ENCODE peak calls at places on chromosomes 13 and 19, in four cellular contexts. One of them, this sample, is unnamed.
A peak's percentile ranks its signal among the peaks of the same experiment; 100 is the strongest.

GRCh38 chr13:55583953-55584593 is 1556.6 kb upstream of the PRR20A start:
- DNase-seq in CD4-positive, CD25-positive, alpha-beta regulatory T cell: no peak
- DNase-seq in ascending aorta: no peak
- DNase-seq in cardiac muscle cell: no peak
- DNase-seq in this sample: no peak

GRCh38 chr19:48053076-48053475 is 9.2 kb upstream of the CABP5 start:
- DNase-seq in CD4-positive, CD25-positive, alpha-beta regulatory T cell: no peak
- DNase-seq in cardiac muscle cell: no peak
- DNase-seq in ascending aorta: no peak
- DNase-seq in this sample: no peak

GRCh38 chr19:14004619-14005380 is 1.3 kb downstream of the RFX1 start:
- DNase-seq in CD4-positive, CD25-positive, alpha-beta regulatory T cell: no peak
- DNase-seq in ascending aorta: peak; percentile 62
- DNase-seq in cardiac muscle cell: peak; percentile 14
- DNase-seq in this sample: peak; percentile 89

GRCh38 chr13:106986033-106986484 is 418.1 kb upstream of the ARGLU1 start:
- DNase-seq in cardiac muscle cell: peak; percentile 66
- DNase-seq in ascending aorta: no peak
- DNase-seq in CD4-positive, CD25-positive, alpha-beta regulatory T cell: no peak
- DNase-seq in this sample: no peak

GRCh38 chr19:32373614-32374295 is 28.3 kb downstream of the ZNF507 start:
- DNase-seq in ascending aorta: no peak
- DNase-seq in cardiac muscle cell: peak; percentile 99
- DNase-seq in CD4-positive, CD25-positive, alpha-beta regulatory T cell: no peak
- DNase-seq in this sample: peak; percentile 79

GRCh38 chr19:29517946-29518345 is 7.8 kb upstream of the VSTM2B start:
- DNase-seq in ascending aorta: no peak
- DNase-seq in CD4-positive, CD25-positive, alpha-beta regulatory T cell: no peak
- DNase-seq in cardiac muscle cell: no peak
- DNase-seq in this sample: no peak

GRCh38 chr19:34976611-34977010 is 12.6 kb upstream of the ZNF792 start:
- DNase-seq in CD4-positive, CD25-positive, alpha-beta regulatory T cell: no peak
- DNase-seq in cardiac muscle cell: no peak
- DNase-seq in ascending aorta: no peak
- DNase-seq in this sample: peak; percentile 11

GRCh38 chr13:107276936-107277335 is 709.0 kb upstream of the ARGLU1 start:
- DNase-seq in ascending aorta: no peak
- DNase-seq in CD4-positive, CD25-positive, alpha-beta regulatory T cell: no peak
- DNase-seq in cardiac muscle cell: no peak
- DNase-seq in this sample: no peak

GRCh38 chr13:37058801-37059135 is 720 bp downstream of the SUPT20H start:
- DNase-seq in ascending aorta: no peak
- DNase-seq in CD4-positive, CD25-positive, alpha-beta regulatory T cell: peak; percentile 9
- DNase-seq in cardiac muscle cell: peak; percentile 34
- DNase-seq in this sample: no peak

GRCh38 chr19:10946964-10947657 is 13.7 kb upstream of the SMARCA4 start:
- DNase-seq in cardiac muscle cell: peak; percentile 77
- DNase-seq in ascending aorta: no peak
- DNase-seq in CD4-positive, CD25-positive, alpha-beta regulatory T cell: no peak
- DNase-seq in this sample: no peak

GRCh38 chr19:57527136-57527881 is at the start of gene ZNF549:
- DNase-seq in cardiac muscle cell: peak; percentile 95
- DNase-seq in ascending aorta: peak; percentile 63
- DNase-seq in CD4-positive, CD25-positive, alpha-beta regulatory T cell: peak; percentile 79
- DNase-seq in this sample: peak; percentile 93

GRCh38 chr13:112213467-112214245 is 146.7 kb downstream of the SOX1 start:
- DNase-seq in ascending aorta: no peak
- DNase-seq in CD4-positive, CD25-positive, alpha-beta regulatory T cell: no peak
- DNase-seq in cardiac muscle cell: no peak
- DNase-seq in this sample: peak; percentile 53

GRCh38 chr13:48642061-48642460 is 11.7 kb upstream of the CYSLTR2 start:
- DNase-seq in ascending aorta: no peak
- DNase-seq in CD4-positive, CD25-positive, alpha-beta regulatory T cell: no peak
- DNase-seq in cardiac muscle cell: no peak
- DNase-seq in this sample: no peak

GRCh38 chr13:37194428-37194861 is 89.0 kb upstream of the CSNK1A1L start:
- DNase-seq in ascending aorta: no peak
- DNase-seq in CD4-positive, CD25-positive, alpha-beta regulatory T cell: no peak
- DNase-seq in cardiac muscle cell: peak; percentile 35
- DNase-seq in this sample: no peak

GRCh38 chr13:49791753-49792549 is 531 bp downstream of the KPNA3 start:
- DNase-seq in cardiac muscle cell: peak; percentile 53
- DNase-seq in CD4-positive, CD25-positive, alpha-beta regulatory T cell: no peak
- DNase-seq in ascending aorta: no peak
- DNase-seq in this sample: peak; percentile 82

GRCh38 chr19:20278342-20278741 is 111.3 kb downstream of the ZNF486 start:
- DNase-seq in CD4-positive, CD25-positive, alpha-beta regulatory T cell: no peak
- DNase-seq in ascending aorta: no peak
- DNase-seq in cardiac muscle cell: no peak
- DNase-seq in this sample: no peak

GRCh38 chr13:83498486-83499190 is 383.6 kb downstream of the SLITRK1 start:
- DNase-seq in cardiac muscle cell: peak; percentile 21
- DNase-seq in ascending aorta: no peak
- DNase-seq in CD4-positive, CD25-positive, alpha-beta regulatory T cell: no peak
- DNase-seq in this sample: no peak

GRCh38 chr13:86932935-86933334 is 738.2 kb upstream of the SLITRK5 start:
- DNase-seq in CD4-positive, CD25-positive, alpha-beta regulatory T cell: no peak
- DNase-seq in cardiac muscle cell: peak; percentile 2
- DNase-seq in ascending aorta: no peak
- DNase-seq in this sample: no peak

GRCh38 chr19:7265963-7266362 is 28.3 kb downstream of the INSR start:
- DNase-seq in CD4-positive, CD25-positive, alpha-beta regulatory T cell: no peak
- DNase-seq in cardiac muscle cell: no peak
- DNase-seq in ascending aorta: no peak
- DNase-seq in this sample: no peak

GRCh38 chr13:39641645-39642044 is 13.8 kb upstream of the COG6 start:
- DNase-seq in cardiac muscle cell: no peak
- DNase-seq in ascending aorta: no peak
- DNase-seq in CD4-positive, CD25-positive, alpha-beta regulatory T cell: no peak
- DNase-seq in this sample: no peak

GRCh38 chr13:23960566-23961156 is 63.4 kb upstream of the C1QTNF9B start:
- DNase-seq in ascending aorta: no peak
- DNase-seq in cardiac muscle cell: peak; percentile 69
- DNase-seq in CD4-positive, CD25-positive, alpha-beta regulatory T cell: no peak
- DNase-seq in this sample: no peak

GRCh38 chr19:4636151-4636717 is 3.1 kb upstream of the TNFAIP8L1 start:
- DNase-seq in ascending aorta: no peak
- DNase-seq in cardiac muscle cell: peak; percentile 71
- DNase-seq in CD4-positive, CD25-positive, alpha-beta regulatory T cell: peak; percentile 69
- DNase-seq in this sample: no peak

GRCh38 chr13:79307866-79308298 is 98.2 kb downstream of the RBM26 start:
- DNase-seq in ascending aorta: no peak
- DNase-seq in cardiac muscle cell: peak; percentile 26
- DNase-seq in CD4-positive, CD25-positive, alpha-beta regulatory T cell: no peak
- DNase-seq in this sample: no peak

GRCh38 chr13:41546372-41547252 is 89.3 kb downstream of the RGCC start:
- DNase-seq in ascending aorta: no peak
- DNase-seq in CD4-positive, CD25-positive, alpha-beta regulatory T cell: no peak
- DNase-seq in cardiac muscle cell: peak; percentile 36
- DNase-seq in this sample: no peak

GRCh38 chr19:7619671-7620441 is 9.5 kb downstream of the XAB2 start:
- DNase-seq in cardiac muscle cell: no peak
- DNase-seq in ascending aorta: no peak
- DNase-seq in CD4-positive, CD25-positive, alpha-beta regulatory T cell: no peak
- DNase-seq in this sample: no peak

GRCh38 chr13:113996912-113997745 is 23.3 kb upstream of the C13orf46 start:
- DNase-seq in cardiac muscle cell: no peak
- DNase-seq in CD4-positive, CD25-positive, alpha-beta regulatory T cell: no peak
- DNase-seq in ascending aorta: no peak
- DNase-seq in this sample: no peak

GRCh38 chr19:5553892-5554291 is 13.9 kb downstream of the TINCR start:
- DNase-seq in ascending aorta: no peak
- DNase-seq in CD4-positive, CD25-positive, alpha-beta regulatory T cell: no peak
- DNase-seq in cardiac muscle cell: no peak
- DNase-seq in this sample: no peak

GRCh38 chr19:54203151-54203611 is 2.5 kb downstream of the RPS9 start:
- DNase-seq in cardiac muscle cell: peak; percentile 49
- DNase-seq in CD4-positive, CD25-positive, alpha-beta regulatory T cell: no peak
- DNase-seq in ascending aorta: no peak
- DNase-seq in this sample: no peak

GRCh38 chr13:73492811-73493210 is 434.0 kb downstream of the KLF5 start:
- DNase-seq in CD4-positive, CD25-positive, alpha-beta regulatory T cell: no peak
- DNase-seq in ascending aorta: no peak
- DNase-seq in cardiac muscle cell: no peak
- DNase-seq in this sample: no peak

GRCh38 chr13:105991622-105992254 is 543.7 kb downstream of the EFNB2 start:
- DNase-seq in ascending aorta: no peak
- DNase-seq in cardiac muscle cell: peak; percentile 82
- DNase-seq in CD4-positive, CD25-positive, alpha-beta regulatory T cell: no peak
- DNase-seq in this sample: no peak

GRCh38 chr19:31351212-31352193 is 2.3 kb upstream of the TSHZ3 start:
- DNase-seq in ascending aorta: no peak
- DNase-seq in CD4-positive, CD25-positive, alpha-beta regulatory T cell: no peak
- DNase-seq in cardiac muscle cell: peak; percentile 73
- DNase-seq in this sample: no peak

GRCh38 chr13:101454767-101455166 is 2.3 kb downstream of the ITGBL1 start:
- DNase-seq in cardiac muscle cell: peak; percentile 3
- DNase-seq in ascending aorta: no peak
- DNase-seq in CD4-positive, CD25-positive, alpha-beta regulatory T cell: no peak
- DNase-seq in this sample: no peak

GRCh38 chr13:101450749-101451130 is 1.7 kb upstream of the ITGBL1 start:
- DNase-seq in CD4-positive, CD25-positive, alpha-beta regulatory T cell: no peak
- DNase-seq in ascending aorta: no peak
- DNase-seq in cardiac muscle cell: no peak
- DNase-seq in this sample: no peak

GRCh38 chr13:101453784-101454201 is 1.3 kb downstream of the ITGBL1 start:
- DNase-seq in CD4-positive, CD25-positive, alpha-beta regulatory T cell: no peak
- DNase-seq in cardiac muscle cell: peak; percentile 5
- DNase-seq in ascending aorta: no peak
- DNase-seq in this sample: no peak

GRCh38 chr13:101451641-101452040 is 834 bp upstream of the ITGBL1 start:
- DNase-seq in CD4-positive, CD25-positive, alpha-beta regulatory T cell: no peak
- DNase-seq in ascending aorta: no peak
- DNase-seq in cardiac muscle cell: no peak
- DNase-seq in this sample: no peak

GRCh38 chr13:101452519-101453485 is at the start of gene ITGBL1:
- DNase-seq in cardiac muscle cell: peak; percentile 8
- DNase-seq in CD4-positive, CD25-positive, alpha-beta regulatory T cell: no peak
- DNase-seq in ascending aorta: no peak
- DNase-seq in this sample: no peak
- H3K4me3 ChIP-seq in cardiac muscle cell: no peak within 1 kb of the TSS
- H3K4me3 ChIP-seq in CD4-positive, CD25-positive, alpha-beta regulatory T cell: peak within 1 kb of the TSS; percentile 13
- H3K4me3 ChIP-seq in ascending aorta: peak within 1 kb of the TSS; percentile 59
- H3K4me3 ChIP-seq in this sample: peak within 1 kb of the TSS; percentile 74

GRCh38 chr19:38385804-38386257 is 2.0 kb downstream of the GGN start:
- DNase-seq in CD4-positive, CD25-positive, alpha-beta regulatory T cell: no peak
- DNase-seq in ascending aorta: no peak
- DNase-seq in cardiac muscle cell: no peak
- DNase-seq in this sample: no peak

GRCh38 chr19:38388310-38389100 is at the start of gene SPRED3:
- DNase-seq in CD4-positive, CD25-positive, alpha-beta regulatory T cell: no peak
- DNase-seq in cardiac muscle cell: peak; percentile 62
- DNase-seq in ascending aorta: no peak
- DNase-seq in this sample: no peak

GRCh38 chr19:38387550-38388309 is at the start of gene GGN:
- DNase-seq in cardiac muscle cell: peak; percentile 92
- DNase-seq in ascending aorta: peak; percentile 75
- DNase-seq in CD4-positive, CD25-positive, alpha-beta regulatory T cell: peak; percentile 74
- DNase-seq in this sample: peak; percentile 91

GRCh38 chr19:38386300-38386967 is 1.4 kb downstream of the GGN start:
- DNase-seq in ascending aorta: no peak
- DNase-seq in CD4-positive, CD25-positive, alpha-beta regulatory T cell: no peak
- DNase-seq in cardiac muscle cell: no peak
- DNase-seq in this sample: no peak

DNA sequence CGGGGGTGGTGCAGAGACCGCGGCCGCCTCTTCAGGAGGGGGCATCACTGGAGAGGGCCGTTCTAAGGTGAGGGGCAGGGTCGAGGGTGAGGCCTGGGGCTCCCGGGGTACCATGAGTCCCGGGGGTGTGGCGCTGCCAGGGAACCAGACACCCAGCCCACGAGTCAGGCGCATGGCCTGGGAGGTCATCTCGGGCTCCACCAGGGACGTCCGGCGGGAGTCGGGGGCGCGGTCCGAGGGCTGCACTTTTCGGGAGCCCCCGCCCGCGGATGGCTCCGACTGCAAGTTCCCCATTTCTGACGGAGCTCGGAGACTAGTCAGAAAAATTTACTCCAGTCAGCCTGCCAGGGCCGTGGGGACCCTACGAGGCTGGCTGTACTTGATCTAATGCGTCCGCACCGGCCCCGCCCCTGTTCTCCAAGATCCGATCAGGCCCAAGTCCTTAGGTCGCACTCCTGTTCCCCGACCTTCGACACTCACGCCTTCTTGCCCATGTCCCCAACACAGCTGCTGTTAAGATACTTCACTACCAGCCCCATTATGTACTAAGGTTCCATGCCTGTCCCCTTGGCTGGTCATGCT is 775 bp downstream of the GGN start:
- DNase-seq in CD4-positive, CD25-positive, alpha-beta regulatory T cell: no peak
- DNase-seq in cardiac muscle cell: peak; percentile 21
- DNase-seq in ascending aorta: no peak
- DNase-seq in this sample: no peak
- H3K4me3 ChIP-seq in CD4-positive, CD25-positive, alpha-beta regulatory T cell: peak overlapping the region; percentile 69
- H3K4me3 ChIP-seq in cardiac muscle cell: peak overlapping the region; percentile 52
- H3K4me3 ChIP-seq in ascending aorta: peak overlapping the region; percentile 58
- H3K4me3 ChIP-seq in this sample: peak overlapping the region; percentile 80

DNA sequence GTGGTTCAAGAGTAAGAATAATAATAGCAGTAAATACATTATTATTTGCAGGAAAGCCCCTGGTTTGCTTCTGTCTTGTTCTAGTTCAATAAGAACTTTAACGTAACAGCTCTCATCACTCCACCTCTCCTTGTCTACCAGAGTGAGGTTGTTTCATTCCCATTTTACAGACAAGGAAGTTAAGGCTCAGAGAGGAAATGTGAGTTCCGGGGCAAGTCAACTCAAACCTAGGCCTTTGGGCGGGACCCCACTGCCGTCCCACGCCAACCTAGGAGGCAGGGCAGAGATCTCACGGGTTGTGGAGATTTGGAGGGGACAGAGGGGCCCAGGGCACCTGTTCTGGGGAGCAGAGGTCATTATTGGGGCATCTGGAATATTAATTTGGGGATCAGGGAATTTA is 1.5 kb downstream of the MAP4K1 start:
- DNase-seq in CD4-positive, CD25-positive, alpha-beta regulatory T cell: no peak
- DNase-seq in cardiac muscle cell: no peak
- DNase-seq in ascending aorta: no peak
- DNase-seq in this sample: no peak
- H3K4me3 ChIP-seq in CD4-positive, CD25-positive, alpha-beta regulatory T cell: peak overlapping the region; percentile 89
- H3K4me3 ChIP-seq in cardiac muscle cell: no peak overlapping the region
- H3K4me3 ChIP-seq in ascending aorta: no peak overlapping the region
- H3K4me3 ChIP-seq in this sample: no peak overlapping the region

GRCh38 chr19:50639121-50640112 is at the start of gene SYT3:
- DNase-seq in ascending aorta: no peak
- DNase-seq in cardiac muscle cell: peak; percentile 69
- DNase-seq in CD4-positive, CD25-positive, alpha-beta regulatory T cell: no peak
- DNase-seq in this sample: no peak

GRCh38 chr19:50640368-50640767 is 687 bp upstream of the SYT3 start:
- DNase-seq in ascending aorta: no peak
- DNase-seq in CD4-positive, CD25-positive, alpha-beta regulatory T cell: no peak
- DNase-seq in cardiac muscle cell: no peak
- DNase-seq in this sample: no peak

GRCh38 chr19:50633973-50634372 is 5.7 kb downstream of the SYT3 start:
- DNase-seq in CD4-positive, CD25-positive, alpha-beta regulatory T cell: no peak
- DNase-seq in ascending aorta: no peak
- DNase-seq in cardiac muscle cell: no peak
- DNase-seq in this sample: no peak

GRCh38 chr19:50636317-50637085 is 3.2 kb downstream of the SYT3 start:
- DNase-seq in CD4-positive, CD25-positive, alpha-beta regulatory T cell: no peak
- DNase-seq in ascending aorta: no peak
- DNase-seq in cardiac muscle cell: no peak
- DNase-seq in this sample: no peak

GRCh38 chr19:50638576-50638975 is 1.1 kb downstream of the SYT3 start:
- DNase-seq in ascending aorta: no peak
- DNase-seq in CD4-positive, CD25-positive, alpha-beta regulatory T cell: no peak
- DNase-seq in cardiac muscle cell: no peak
- DNase-seq in this sample: no peak
- H3K4me3 ChIP-seq in ascending aorta: no peak overlapping the region
- H3K4me3 ChIP-seq in CD4-positive, CD25-positive, alpha-beta regulatory T cell: no peak overlapping the region
- H3K4me3 ChIP-seq in cardiac muscle cell: no peak overlapping the region
- H3K4me3 ChIP-seq in this sample: peak overlapping the region; percentile 74